ENCODE peak calls at places on chromosomes 12 and 14, in six cellular contexts. X, B, V, U, G and K are unnamed samples.

GRCh38 chr14:96261053-96261452 is 5.0 kb downstream of the BDKRB1 start:
- DNase-seq in X (no peak), B (no peak), V (no peak), U (no peak), G (no peak), K (no peak)

GRCh38 chr12:1117371-1117770 is 126.3 kb downstream of the ERC1 start:
- DNase-seq in X (no peak), B (no peak), V (no peak), U (peak; percentile 25), G (peak; percentile 68), K (no peak)

GRCh38 chr12:75706786-75707605 is 195.6 kb upstream of the KRR1 start:
- DNase-seq in X (no peak), B (no peak), V (peak; percentile 69), U (peak; percentile 72), G (peak; percentile 89), K (peak; percentile 22)

GRCh38 chr14:76274324-76274723 is 101.6 kb upstream of the ESRRB start:
- DNase-seq in X (no peak), B (no peak), V (no peak), U (no peak), G (no peak), K (no peak)

GRCh38 chr12:92601680-92602079 is 101.1 kb upstream of the PLEKHG7 start:
- DNase-seq in X (no peak), B (no peak), V (no peak), U (no peak), G (no peak), K (no peak)

GRCh38 chr12:117412465-117413190 is 51.2 kb upstream of the NOS1 start:
- DNase-seq in X (peak; percentile 44), B (no peak), V (no peak), U (no peak), G (no peak), K (no peak)

GRCh38 chr12:127401005-127401404 is 866.0 kb upstream of the TMEM132C start:
- DNase-seq in X (no peak), B (no peak), V (no peak), U (peak; percentile 83), G (peak; percentile 87), K (peak; percentile 59)

GRCh38 chr12:57124259-57124877 is 3.9 kb upstream of the LRP1 start:
- DNase-seq in X (peak; percentile 84), B (peak; percentile 81), V (peak; percentile 79), U (peak; percentile 77), G (peak; percentile 83), K (peak; percentile 66)

GRCh38 chr12:25789520-25789919 is 169.0 kb upstream of the RASSF8 start:
- DNase-seq in X (no peak), B (no peak), V (no peak), U (no peak), G (no peak), K (no peak)

GRCh38 chr14:76514599-76514998 is 138.7 kb downstream of the ESRRB start:
- DNase-seq in X (no peak), B (no peak), V (peak; percentile 42), U (no peak), G (peak; percentile 25), K (peak; percentile 16)

GRCh38 chr14:102835959-102836358 is 58.7 kb downstream of the TRAF3 start:
- DNase-seq in X (no peak), B (no peak), V (no peak), U (no peak), G (no peak), K (peak; percentile 12)

GRCh38 chr12:81953541-81953940 is 194.4 kb upstream of the PPFIA2 start:
- DNase-seq in X (no peak), B (no peak), V (no peak), U (no peak), G (no peak), K (no peak)

GRCh38 chr12:54689984-54690383 is 41.8 kb upstream of the DCD start:
- DNase-seq in X (no peak), B (no peak), V (no peak), U (no peak), G (peak; percentile 30), K (peak; percentile 1)

GRCh38 chr14:100142073-100143040 is 17.1 kb downstream of the DEGS2 start:
- DNase-seq in X (peak; percentile 73), B (peak; percentile 45), V (no peak), U (no peak), G (no peak), K (no peak)

GRCh38 chr14:88911811-88912210 is 87.4 kb downstream of the TTC8 start:
- DNase-seq in X (no peak), B (no peak), V (no peak), U (no peak), G (no peak), K (no peak)

GRCh38 chr14:70908918-70909641 is 1.8 kb downstream of the PCNX1 start:
- DNase-seq in X (no peak), B (no peak), V (no peak), U (no peak), G (no peak), K (no peak)

GRCh38 chr12:20505056-20505455 is 136.7 kb downstream of the PDE3A start:
- DNase-seq in X (no peak), B (no peak), V (no peak), U (peak; percentile 65), G (no peak), K (peak; percentile 52)

GRCh38 chr12:27277846-27278260 is 33.8 kb downstream of the STK38L start:
- DNase-seq in X (peak; percentile 42), B (no peak), V (no peak), U (peak; percentile 65), G (peak; percentile 48), K (peak; percentile 89)

GRCh38 chr14:90900712-90901111 is 84.5 kb upstream of the TTC7B start:
- DNase-seq in X (no peak), B (no peak), V (peak; percentile 24), U (no peak), G (peak; percentile 18), K (no peak)

GRCh38 chr12:92769124-92769901 is 66.5 kb downstream of the PLEKHG7 start:
- DNase-seq in X (no peak), B (no peak), V (peak; percentile 38), U (no peak), G (no peak), K (no peak)

GRCh38 chr14:72907886-72908285 is 14.0 kb upstream of the DPF3 start:
- DNase-seq in X (no peak), B (no peak), V (no peak), U (peak; percentile 92), G (peak; percentile 88), K (peak; percentile 85)

GRCh38 chr12:123948401-123949117 is 24.1 kb downstream of the CCDC92 start:
- DNase-seq in X (no peak), B (no peak), V (no peak), U (no peak), G (no peak), K (no peak)

GRCh38 chr14:32078030-32078793 is 1.1 kb downstream of the ARHGAP5 start:
- DNase-seq in X (peak; percentile 24), B (peak; percentile 11), V (no peak), U (peak; percentile 51), G (peak; percentile 53), K (peak; percentile 61)

GRCh38 chr14:96053600-96054381 is 14.6 kb downstream of the C14orf132 start:
- DNase-seq in X (peak; percentile 55), B (no peak), V (no peak), U (peak; percentile 89), G (peak; percentile 82), K (peak; percentile 89)

GRCh38 chr12:89932950-89933349 is 224.3 kb upstream of the ATP2B1 start:
- DNase-seq in X (no peak), B (no peak), V (no peak), U (no peak), G (no peak), K (peak; percentile 8)

GRCh38 chr12:13179159-13180074 is 17.1 kb upstream of the EMP1 start:
- DNase-seq in X (peak; percentile 38), B (peak; percentile 72), V (peak; percentile 98), U (peak; percentile 63), G (peak; percentile 72), K (peak; percentile 84)

GRCh38 chr14:78985668-78986073 is 815.5 kb downstream of the NRXN3 start:
- DNase-seq in X (no peak), B (no peak), V (no peak), U (no peak), G (no peak), K (no peak)

GRCh38 chr12:94872671-94873367 is 130.7 kb downstream of the NDUFA12 start:
- DNase-seq in X (no peak), B (peak; percentile 19), V (peak; percentile 61), U (peak; percentile 5), G (no peak), K (no peak)

GRCh38 chr12:69534389-69534822 is 50.9 kb upstream of the CCT2 start:
- DNase-seq in X (peak; percentile 66), B (peak; percentile 20), V (no peak), U (peak; percentile 98), G (peak; percentile 97), K (peak; percentile 98)

GRCh38 chr12:120720234-120720968 is 5.2 kb upstream of the ACADS start:
- DNase-seq in X (no peak), B (no peak), V (no peak), U (peak; percentile 51), G (peak; percentile 67), K (peak; percentile 60)

GRCh38 chr14:73787760-73788508 is 63.7 kb upstream of the PTGR2 start:
- DNase-seq in X (no peak), B (no peak), V (peak; percentile 48), U (peak; percentile 42), G (peak; percentile 57), K (peak; percentile 32)

GRCh38 chr14:78075033-78075432 is 95.1 kb upstream of the NRXN3 start:
- DNase-seq in X (no peak), B (no peak), V (no peak), U (no peak), G (no peak), K (no peak)

GRCh38 chr14:19775587-19775986 is 2.3 kb downstream of the OR4M1 start:
- DNase-seq in X (no peak), B (no peak), V (no peak), U (no peak), G (no peak), K (no peak)

GRCh38 chr12:104903648-104904423 is 54.3 kb downstream of the SLC41A2 start:
- DNase-seq in X (no peak), B (no peak), V (no peak), U (no peak), G (no peak), K (no peak)